ENCODE peak calls at places on chromosomes 6 and 20, in eight cellular contexts. I is kidney, P is HL-60, Q is ovary, F is RWPE2, M is IMR-90, N is heart left ventricle, H is PC-3. L is an unnamed sample.

GRCh38 chr6:156980515-156980914 is 203.3 kb downstream of the ARID1B start:
- DNase-seq in I (no peak), P (no peak), Q (no peak), F (no peak), M (no peak), N (no peak), H (peak; percentile 66), L (no peak)

GRCh38 chr6:113630365-113630737 is 226.8 kb upstream of the MARCKS start:
- DNase-seq in I (no peak), P (no peak), Q (no peak), F (no peak), M (peak; percentile 88), N (no peak), H (no peak), L (no peak)

GRCh38 chr6:130903007-130903406 is 75.8 kb downstream of the SMLR1 start:
- DNase-seq in I (no peak), P (no peak), Q (no peak), F (no peak), M (no peak), N (no peak), H (no peak), L (no peak)

GRCh38 chr20:50731930-50732690 is 730 bp downstream of the PARD6B start:
- DNase-seq in I (no peak), P (no peak), Q (no peak), F (peak; percentile 81), M (no peak), N (no peak), H (peak; percentile 44), L (no peak)

GRCh38 chr6:157631838-157632237 is 191.2 kb upstream of the SNX9 start:
- DNase-seq in I (no peak), P (no peak), Q (no peak), F (no peak), M (no peak), N (no peak), H (no peak), L (no peak)

GRCh38 chr6:154953644-154954043 is 41.5 kb upstream of the TIAM2 start:
- DNase-seq in I (no peak), P (no peak), Q (no peak), F (no peak), M (no peak), N (no peak), H (no peak), L (no peak)

GRCh38 chr20:35008411-35009342 is 53.0 kb downstream of the MYH7B start:
- DNase-seq in I (no peak), P (no peak), Q (peak; percentile 2), F (peak; percentile 66), M (no peak), N (no peak), H (no peak), L (no peak)

GRCh38 chr6:15948930-15949900 is 179.7 kb upstream of the MYLIP start:
- DNase-seq in I (no peak), P (no peak), Q (no peak), F (no peak), M (no peak), N (no peak), H (peak; percentile 84), L (peak; percentile 59)

GRCh38 chr6:25834950-25835349 is 3.1 kb upstream of the SLC17A1 start:
- DNase-seq in I (no peak), P (no peak), Q (no peak), F (no peak), M (no peak), N (no peak), H (no peak), L (no peak)

GRCh38 chr6:71395731-71396409 is 107.3 kb downstream of the OGFRL1 start:
- DNase-seq in I (no peak), P (no peak), Q (no peak), F (no peak), M (no peak), N (no peak), H (no peak), L (no peak)

GRCh38 chr20:60485012-60485760 is 527.0 kb downstream of the CDH26 start:
- DNase-seq in I (no peak), P (no peak), Q (no peak), F (no peak), M (no peak), N (no peak), H (no peak), L (no peak)

GRCh38 chr6:18214003-18214402 is 50.3 kb downstream of the DEK start:
- DNase-seq in I (no peak), P (no peak), Q (no peak), F (no peak), M (no peak), N (no peak), H (no peak), L (no peak)

GRCh38 chr6:157946865-157947532 is 34.7 kb upstream of the SYNJ2 start:
- DNase-seq in I (no peak), P (peak; percentile 22), Q (no peak), F (no peak), M (peak; percentile 10), N (no peak), H (peak; percentile 36), L (no peak)

DNA sequence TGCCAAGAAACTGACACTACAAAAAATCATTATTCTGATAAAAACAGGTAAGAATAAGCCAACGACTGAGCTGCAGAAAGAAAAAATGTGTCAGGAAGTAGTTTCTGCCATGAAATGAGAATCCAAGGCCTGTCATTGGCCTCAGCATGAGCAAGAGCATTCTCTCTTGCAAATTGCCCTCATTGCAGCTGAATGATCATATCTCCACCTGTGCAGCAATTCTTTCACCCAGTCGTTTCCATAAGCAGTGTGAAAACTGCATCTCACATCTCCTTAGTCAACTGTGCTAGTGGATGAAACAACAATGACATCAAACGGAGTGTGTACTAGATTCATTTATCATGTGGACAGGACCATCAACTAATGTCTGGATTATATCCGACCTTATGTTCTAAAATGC is 88.2 kb upstream of the STXBP5 start:
- DNase-seq in I (no peak), P (no peak), Q (no peak), F (no peak), M (no peak), N (no peak), H (no peak), L (no peak)
- H3K4me3 ChIP-seq in I (no peak overlapping the region), P (no peak overlapping the region), Q (no peak overlapping the region), F (no peak overlapping the region), M (no peak overlapping the region), N (no peak overlapping the region), H (no peak overlapping the region), L (no peak overlapping the region)

GRCh38 chr6:6218246-6219085 is 102.0 kb downstream of the F13A1 start:
- DNase-seq in I (no peak), P (no peak), Q (no peak), F (no peak), M (no peak), N (no peak), H (peak; percentile 43), L (no peak)

GRCh38 chr6:6224933-6225486 is 95.5 kb downstream of the F13A1 start:
- DNase-seq in I (no peak), P (no peak), Q (no peak), F (no peak), M (no peak), N (no peak), H (peak; percentile 41), L (no peak)

GRCh38 chr6:6219716-6220115 is 100.7 kb downstream of the F13A1 start:
- DNase-seq in I (no peak), P (no peak), Q (no peak), F (no peak), M (no peak), N (no peak), H (no peak), L (no peak)

GRCh38 chr6:6220718-6221117 is 99.7 kb downstream of the F13A1 start:
- DNase-seq in I (no peak), P (no peak), Q (no peak), F (no peak), M (no peak), N (no peak), H (peak; percentile 6), L (no peak)

GRCh38 chr6:6221829-6222535 is 98.5 kb downstream of the F13A1 start:
- DNase-seq in I (no peak), P (peak; percentile 33), Q (no peak), F (no peak), M (no peak), N (no peak), H (peak; percentile 28), L (no peak)
- TF ChIP-seq CTCF in I (peak; percentile 25), P (no peak), Q (no peak), F (peak; percentile 12), M (no peak), N (peak; percentile 24), H (peak; percentile 52), L (peak; percentile 26)

GRCh38 chr20:32190608-32191415 is 16.7 kb downstream of the PLAGL2 start:
- DNase-seq in I (no peak), P (no peak), Q (no peak), F (peak; percentile 62), M (no peak), N (no peak), H (no peak), L (no peak)
- H3K27ac ChIP-seq in I (peak overlapping the region; percentile 63), P (no peak overlapping the region), Q (peak overlapping the region; percentile 88), F (no peak overlapping the region), M (peak overlapping the region; percentile 2), N (peak overlapping the region; percentile 57), H (no peak overlapping the region), L (peak overlapping the region; percentile 82)

GRCh38 chr20:38930242-38930569 is 4.0 kb downstream of the FAM83D start:
- DNase-seq in I (no peak), P (no peak), Q (no peak), F (no peak), M (no peak), N (no peak), H (no peak), L (no peak)
- H3K4me3 ChIP-seq in I (no peak overlapping the region), P (no peak overlapping the region), Q (no peak overlapping the region), F (no peak overlapping the region), M (no peak overlapping the region), N (no peak overlapping the region), H (no peak overlapping the region), L (no peak overlapping the region)

GRCh38 chr20:46545827-46546138 is 4.7 kb downstream of the OCSTAMP start:
- DNase-seq in I (no peak), P (no peak), Q (no peak), F (no peak), M (no peak), N (no peak), H (no peak), L (no peak)

GRCh38 chr20:46543033-46543432 is 7.4 kb downstream of the OCSTAMP start:
- DNase-seq in I (no peak), P (no peak), Q (no peak), F (no peak), M (no peak), N (no peak), H (no peak), L (no peak)

GRCh38 chr20:46545077-46545826 is 5.2 kb downstream of the OCSTAMP start:
- DNase-seq in I (no peak), P (peak; percentile 95), Q (no peak), F (no peak), M (peak; percentile 21), N (no peak), H (no peak), L (no peak)

GRCh38 chr20:46543959-46544358 is 6.5 kb downstream of the OCSTAMP start:
- DNase-seq in I (no peak), P (no peak), Q (no peak), F (no peak), M (no peak), N (no peak), H (no peak), L (no peak)

GRCh38 chr20:46544576-46544975 is 5.9 kb downstream of the OCSTAMP start:
- DNase-seq in I (no peak), P (peak; percentile 9), Q (no peak), F (no peak), M (peak; percentile 8), N (no peak), H (no peak), L (no peak)
- TF ChIP-seq CTCF in I (no peak), P (no peak), Q (no peak), F (peak; percentile 41), M (no peak), N (peak; percentile 13), H (peak; percentile 29), L (no peak)